ENCODE peak calls at places on chromosomes 13 and 19, in ten cellular contexts. One of them, this sample, is unnamed.

GRCh38 chr19:6678690-6679109 is 8.7 kb upstream of the TNFSF14 start:
- DNase-seq in HepG2: no peak
- DNase-seq in adrenal gland: no peak
- DNase-seq in HCT116: no peak
- DNase-seq in upper lobe of left lung: no peak
- DNase-seq in uterus: no peak
- DNase-seq in ovary: no peak
- DNase-seq in H1: no peak
- DNase-seq in transverse colon: no peak
- DNase-seq in spleen: peak; percentile 10
- DNase-seq in this sample: no peak

GRCh38 chr19:39679056-39679790 is 23.5 kb downstream of the LGALS16 start:
- DNase-seq in HepG2: no peak
- DNase-seq in adrenal gland: peak; percentile 17
- DNase-seq in HCT116: no peak
- DNase-seq in upper lobe of left lung: no peak
- DNase-seq in uterus: no peak
- DNase-seq in ovary: no peak
- DNase-seq in H1: no peak
- DNase-seq in transverse colon: no peak
- DNase-seq in spleen: no peak
- DNase-seq in this sample: no peak

GRCh38 chr19:18423258-18424020 is 4.2 kb downstream of the SSBP4 start:
- DNase-seq in HepG2: no peak
- DNase-seq in adrenal gland: no peak
- DNase-seq in HCT116: no peak
- DNase-seq in upper lobe of left lung: no peak
- DNase-seq in uterus: no peak
- DNase-seq in ovary: peak; percentile 17
- DNase-seq in H1: no peak
- DNase-seq in transverse colon: no peak
- DNase-seq in spleen: no peak
- DNase-seq in this sample: no peak

GRCh38 chr13:35818577-35819165 is 312.5 kb downstream of the DCLK1 start:
- DNase-seq in HepG2: peak; percentile 7
- DNase-seq in adrenal gland: no peak
- DNase-seq in HCT116: peak; percentile 26
- DNase-seq in upper lobe of left lung: no peak
- DNase-seq in uterus: no peak
- DNase-seq in ovary: no peak
- DNase-seq in H1: no peak
- DNase-seq in transverse colon: no peak
- DNase-seq in spleen: no peak
- DNase-seq in this sample: no peak

GRCh38 chr19:33446156-33446917 is 72.8 kb downstream of the CEBPG start:
- DNase-seq in HepG2: no peak
- DNase-seq in adrenal gland: peak; percentile 8
- DNase-seq in HCT116: no peak
- DNase-seq in upper lobe of left lung: no peak
- DNase-seq in uterus: no peak
- DNase-seq in ovary: no peak
- DNase-seq in H1: no peak
- DNase-seq in transverse colon: no peak
- DNase-seq in spleen: peak; percentile 51
- DNase-seq in this sample: no peak

GRCh38 chr19:30204721-30205120 is 167.5 kb upstream of the ZNF536 start:
- DNase-seq in HepG2: no peak
- DNase-seq in adrenal gland: no peak
- DNase-seq in HCT116: no peak
- DNase-seq in upper lobe of left lung: no peak
- DNase-seq in uterus: no peak
- DNase-seq in ovary: no peak
- DNase-seq in H1: no peak
- DNase-seq in transverse colon: no peak
- DNase-seq in spleen: no peak
- DNase-seq in this sample: no peak

GRCh38 chr13:41004875-41005693 is 14.0 kb downstream of the ELF1 start:
- DNase-seq in HepG2: no peak
- DNase-seq in adrenal gland: no peak
- DNase-seq in HCT116: no peak
- DNase-seq in upper lobe of left lung: no peak
- DNase-seq in uterus: no peak
- DNase-seq in ovary: no peak
- DNase-seq in H1: no peak
- DNase-seq in transverse colon: no peak
- DNase-seq in spleen: no peak
- DNase-seq in this sample: no peak

GRCh38 chr13:55244991-55245644 is 1895.6 kb upstream of the PRR20A start:
- DNase-seq in HepG2: peak; percentile 1
- DNase-seq in adrenal gland: no peak
- DNase-seq in HCT116: no peak
- DNase-seq in upper lobe of left lung: no peak
- DNase-seq in uterus: no peak
- DNase-seq in ovary: no peak
- DNase-seq in H1: peak; percentile 46
- DNase-seq in transverse colon: no peak
- DNase-seq in spleen: no peak
- DNase-seq in this sample: no peak

GRCh38 chr19:49020342-49020741 is 3.5 kb upstream of the LHB start:
- DNase-seq in HepG2: no peak
- DNase-seq in adrenal gland: no peak
- DNase-seq in HCT116: no peak
- DNase-seq in upper lobe of left lung: no peak
- DNase-seq in uterus: no peak
- DNase-seq in ovary: no peak
- DNase-seq in H1: no peak
- DNase-seq in transverse colon: no peak
- DNase-seq in spleen: no peak
- DNase-seq in this sample: no peak

GRCh38 chr19:42406111-42406510 is 16.0 kb upstream of the CNFN start:
- DNase-seq in HepG2: no peak
- DNase-seq in adrenal gland: no peak
- DNase-seq in HCT116: no peak
- DNase-seq in upper lobe of left lung: no peak
- DNase-seq in uterus: no peak
- DNase-seq in ovary: no peak
- DNase-seq in H1: no peak
- DNase-seq in transverse colon: no peak
- DNase-seq in spleen: no peak
- DNase-seq in this sample: no peak

GRCh38 chr13:66835040-66835628 is 395.0 kb downstream of the PCDH9 start:
- DNase-seq in HepG2: peak; percentile 24
- DNase-seq in adrenal gland: peak; percentile 69
- DNase-seq in HCT116: no peak
- DNase-seq in upper lobe of left lung: peak; percentile 21
- DNase-seq in uterus: peak; percentile 28
- DNase-seq in ovary: peak; percentile 59
- DNase-seq in H1: no peak
- DNase-seq in transverse colon: peak; percentile 18
- DNase-seq in spleen: no peak
- DNase-seq in this sample: no peak

GRCh38 chr13:46553886-46554855 is 1.2 kb downstream of the LRCH1 start:
- DNase-seq in HepG2: peak; percentile 86
- DNase-seq in adrenal gland: peak; percentile 72
- DNase-seq in HCT116: peak; percentile 55
- DNase-seq in upper lobe of left lung: peak; percentile 80
- DNase-seq in uterus: peak; percentile 67
- DNase-seq in ovary: peak; percentile 63
- DNase-seq in H1: no peak
- DNase-seq in transverse colon: peak; percentile 78
- DNase-seq in spleen: peak; percentile 93
- DNase-seq in this sample: peak; percentile 69

GRCh38 chr19:49851456-49852259 is 699 bp downstream of the PTOV1 start:
- DNase-seq in HepG2: no peak
- DNase-seq in adrenal gland: peak; percentile 66
- DNase-seq in HCT116: no peak
- DNase-seq in upper lobe of left lung: no peak
- DNase-seq in uterus: peak; percentile 40
- DNase-seq in ovary: peak; percentile 58
- DNase-seq in H1: no peak
- DNase-seq in transverse colon: no peak
- DNase-seq in spleen: peak; percentile 89
- DNase-seq in this sample: no peak

GRCh38 chr19:7489609-7490044 is 792 bp upstream of the PEX11G start:
- DNase-seq in HepG2: no peak
- DNase-seq in adrenal gland: no peak
- DNase-seq in HCT116: no peak
- DNase-seq in upper lobe of left lung: no peak
- DNase-seq in uterus: no peak
- DNase-seq in ovary: no peak
- DNase-seq in H1: no peak
- DNase-seq in transverse colon: peak; percentile 61
- DNase-seq in spleen: no peak
- DNase-seq in this sample: no peak

GRCh38 chr13:48295271-48295670 is 8.3 kb upstream of the RB1 start:
- DNase-seq in HepG2: no peak
- DNase-seq in adrenal gland: no peak
- DNase-seq in HCT116: no peak
- DNase-seq in upper lobe of left lung: no peak
- DNase-seq in uterus: no peak
- DNase-seq in ovary: no peak
- DNase-seq in H1: no peak
- DNase-seq in transverse colon: no peak
- DNase-seq in spleen: no peak
- DNase-seq in this sample: no peak

GRCh38 chr13:89227356-89227755 is 1556.2 kb downstream of the SLITRK5 start:
- DNase-seq in HepG2: no peak
- DNase-seq in adrenal gland: no peak
- DNase-seq in HCT116: no peak
- DNase-seq in upper lobe of left lung: no peak
- DNase-seq in uterus: no peak
- DNase-seq in ovary: no peak
- DNase-seq in H1: no peak
- DNase-seq in transverse colon: no peak
- DNase-seq in spleen: no peak
- DNase-seq in this sample: no peak

GRCh38 chr19:31616031-31616430 is 266.8 kb upstream of the TSHZ3 start:
- DNase-seq in HepG2: no peak
- DNase-seq in adrenal gland: no peak
- DNase-seq in HCT116: no peak
- DNase-seq in upper lobe of left lung: no peak
- DNase-seq in uterus: no peak
- DNase-seq in ovary: no peak
- DNase-seq in H1: no peak
- DNase-seq in transverse colon: no peak
- DNase-seq in spleen: no peak
- DNase-seq in this sample: no peak

GRCh38 chr13:48858523-48858922 is 117.2 kb upstream of the FNDC3A start:
- DNase-seq in HepG2: no peak
- DNase-seq in adrenal gland: no peak
- DNase-seq in HCT116: no peak
- DNase-seq in upper lobe of left lung: no peak
- DNase-seq in uterus: no peak
- DNase-seq in ovary: no peak
- DNase-seq in H1: no peak
- DNase-seq in transverse colon: no peak
- DNase-seq in spleen: no peak
- DNase-seq in this sample: no peak

GRCh38 chr13:114093118-114093517 is 39.3 kb downstream of the RASA3 start:
- DNase-seq in HepG2: no peak
- DNase-seq in adrenal gland: no peak
- DNase-seq in HCT116: no peak
- DNase-seq in upper lobe of left lung: no peak
- DNase-seq in uterus: no peak
- DNase-seq in ovary: no peak
- DNase-seq in H1: no peak
- DNase-seq in transverse colon: no peak
- DNase-seq in spleen: no peak
- DNase-seq in this sample: no peak
- H3K9me3 ChIP-seq in HepG2: peaks cover 5% of the 10 kb centered on the region
- H3K9me3 ChIP-seq in adrenal gland: no peaks in the 10 kb centered on the region
- H3K9me3 ChIP-seq in HCT116: peaks cover 12% of the 10 kb centered on the region
- H3K9me3 ChIP-seq in upper lobe of left lung: peaks cover 3% of the 10 kb centered on the region
- H3K9me3 ChIP-seq in uterus: no peaks in the 10 kb centered on the region
- H3K9me3 ChIP-seq in ovary: no peaks in the 10 kb centered on the region
- H3K9me3 ChIP-seq in H1: no peaks in the 10 kb centered on the region
- H3K9me3 ChIP-seq in transverse colon: peaks cover 14% of the 10 kb centered on the region
- H3K9me3 ChIP-seq in spleen: peaks cover 32% of the 10 kb centered on the region
- H3K9me3 ChIP-seq in this sample: no peaks in the 10 kb centered on the region

DNA sequence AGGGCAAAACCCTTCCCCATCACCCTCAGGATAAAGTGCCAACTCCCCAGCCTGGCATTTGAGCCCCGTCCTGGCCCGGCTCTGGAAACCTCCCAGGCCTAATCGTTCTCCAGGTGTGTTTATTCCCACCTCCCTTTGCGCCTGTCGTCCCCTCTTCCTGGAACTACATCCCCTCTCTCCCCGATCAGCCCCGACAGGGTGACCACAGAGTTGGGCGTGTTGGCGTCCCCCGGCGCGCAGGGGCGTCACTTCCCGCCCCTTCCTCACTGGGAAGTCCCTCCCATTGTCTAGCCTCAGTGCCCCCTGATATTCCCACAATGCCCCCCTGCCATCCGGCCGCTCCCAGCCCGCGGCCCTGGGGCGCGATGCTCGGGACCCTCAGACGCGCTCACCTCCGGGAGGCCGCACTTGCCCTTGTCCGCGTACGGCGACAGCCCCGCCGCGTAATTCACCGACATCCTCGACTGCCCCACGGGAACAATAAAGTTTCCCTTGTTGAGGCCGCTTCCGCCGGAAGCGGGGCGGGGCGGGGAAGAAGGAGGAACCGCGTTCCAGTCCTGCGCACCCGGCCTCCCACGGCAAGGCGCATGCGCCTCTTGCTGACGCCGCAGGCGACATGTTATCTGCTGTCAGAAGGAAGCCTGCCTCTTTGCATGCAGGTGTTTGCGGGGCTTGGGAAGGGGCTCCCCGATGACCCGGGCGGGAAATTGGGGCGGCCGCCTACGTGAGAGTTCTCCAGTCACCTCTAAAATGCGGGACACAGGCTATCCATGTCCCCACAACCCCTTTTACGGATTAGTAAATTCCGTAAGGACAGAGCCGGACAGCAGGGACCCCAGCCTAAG is at the start of the genes ANKRD24 and SIRT6:
- DNase-seq in HepG2: peak; percentile 87
- DNase-seq in adrenal gland: peak; percentile 94
- DNase-seq in HCT116: peak; percentile 89
- DNase-seq in upper lobe of left lung: peak; percentile 96
- DNase-seq in uterus: peak; percentile 94
- DNase-seq in ovary: peak; percentile 94
- DNase-seq in H1: peak; percentile 81
- DNase-seq in transverse colon: peak; percentile 98
- DNase-seq in spleen: peak; percentile 99
- DNase-seq in this sample: peak; percentile 92
- TF ChIP-seq POLR2A in HepG2: peak; percentile 88
- TF ChIP-seq POLR2A in adrenal gland: no peak
- TF ChIP-seq POLR2A in HCT116: peak; percentile 49
- TF ChIP-seq POLR2A in upper lobe of left lung: no peak
- TF ChIP-seq POLR2A in uterus: peak; percentile 74
- TF ChIP-seq POLR2A in ovary: no peak
- TF ChIP-seq POLR2A in H1: no peak
- TF ChIP-seq POLR2A in transverse colon: peak; percentile 88
- TF ChIP-seq POLR2A in spleen: no peak
- TF ChIP-seq POLR2A in this sample: no peak

GRCh38 chr19:57688011-57688763 is 6.4 kb downstream of the ZNF551 start:
- DNase-seq in HepG2: no peak
- DNase-seq in adrenal gland: no peak
- DNase-seq in HCT116: no peak
- DNase-seq in upper lobe of left lung: no peak
- DNase-seq in uterus: no peak
- DNase-seq in ovary: no peak
- DNase-seq in H1: no peak
- DNase-seq in transverse colon: no peak
- DNase-seq in spleen: no peak
- DNase-seq in this sample: no peak
- H3K9me3 ChIP-seq in HepG2: peaks cover 11% of the 10 kb centered on the region
- H3K9me3 ChIP-seq in adrenal gland: no peaks in the 10 kb centered on the region
- H3K9me3 ChIP-seq in HCT116: peaks cover 57% of the 10 kb centered on the region
- H3K9me3 ChIP-seq in upper lobe of left lung: peaks cover 97% of the 10 kb centered on the region
- H3K9me3 ChIP-seq in uterus: peaks cover 5% of the 10 kb centered on the region
- H3K9me3 ChIP-seq in ovary: peaks cover 23% of the 10 kb centered on the region
- H3K9me3 ChIP-seq in H1: peaks cover 57% of the 10 kb centered on the region
- H3K9me3 ChIP-seq in transverse colon: peaks cover 66% of the 10 kb centered on the region
- H3K9me3 ChIP-seq in spleen: peaks cover 100% of the 10 kb centered on the region
- H3K9me3 ChIP-seq in this sample: peaks cover 98% of the 10 kb centered on the region

GRCh38 chr19:12675377-12675776 is 6.3 kb downstream of the DHPS start:
- DNase-seq in HepG2: no peak
- DNase-seq in adrenal gland: no peak
- DNase-seq in HCT116: no peak
- DNase-seq in upper lobe of left lung: no peak
- DNase-seq in uterus: no peak
- DNase-seq in ovary: no peak
- DNase-seq in H1: no peak
- DNase-seq in transverse colon: no peak
- DNase-seq in spleen: no peak
- DNase-seq in this sample: no peak
- TF ChIP-seq POLR2A in HepG2: peak; percentile 14
- TF ChIP-seq POLR2A in adrenal gland: no peak
- TF ChIP-seq POLR2A in HCT116: no peak
- TF ChIP-seq POLR2A in upper lobe of left lung: no peak
- TF ChIP-seq POLR2A in uterus: no peak
- TF ChIP-seq POLR2A in ovary: no peak
- TF ChIP-seq POLR2A in H1: no peak
- TF ChIP-seq POLR2A in transverse colon: no peak
- TF ChIP-seq POLR2A in spleen: no peak
- TF ChIP-seq POLR2A in this sample: no peak